ENCODE peak calls at places on chromosomes 12 and 14, in six cellular contexts. Y is NB4, H is K562, J is A549, T is HCT116, M is SK-N-SH. L is an unnamed sample.

GRCh38 chr14:21093769-21094681 is 4.4 kb downstream of the ZNF219 start:
- DNase-seq in Y (no peak), H (no peak), J (no peak), T (no peak), M (peak; percentile 71), L (no peak)

GRCh38 chr12:47378222-47378582 is 298.4 kb upstream of the AMIGO2 start:
- DNase-seq in Y (no peak), H (no peak), J (no peak), T (no peak), M (no peak), L (peak; percentile 20)

GRCh38 chr12:52637299-52637698 is 14.7 kb downstream of the KRT2 start:
- DNase-seq in Y (no peak), H (no peak), J (no peak), T (no peak), M (no peak), L (no peak)

GRCh38 chr12:124928912-124929530 is 14.6 kb upstream of the UBC start:
- DNase-seq in Y (no peak), H (peak; percentile 50), J (no peak), T (no peak), M (no peak), L (no peak)

GRCh38 chr14:61227893-61228591 is 53.1 kb downstream of the TMEM30B start:
- DNase-seq in Y (no peak), H (no peak), J (no peak), T (no peak), M (no peak), L (no peak)

GRCh38 chr12:66272650-66273049 is 29.6 kb upstream of the HELB start:
- DNase-seq in Y (no peak), H (no peak), J (no peak), T (no peak), M (no peak), L (no peak)

GRCh38 chr12:1779783-1780182 is 40.6 kb upstream of the LRTM2 start:
- DNase-seq in Y (no peak), H (no peak), J (no peak), T (no peak), M (no peak), L (peak; percentile 82)

GRCh38 chr12:88836156-88836555 is 255.9 kb upstream of the KITLG start:
- DNase-seq in Y (no peak), H (no peak), J (no peak), T (no peak), M (no peak), L (no peak)

GRCh38 chr14:55071870-55072640 is 20.6 kb downstream of the MAPK1IP1L start:
- DNase-seq in Y (no peak), H (no peak), J (no peak), T (no peak), M (no peak), L (peak; percentile 63)

GRCh38 chr14:31414190-31414833 is 6.0 kb downstream of the HEATR5A start:
- DNase-seq in Y (no peak), H (no peak), J (no peak), T (no peak), M (no peak), L (peak; percentile 58)

GRCh38 chr14:51996148-51996746 is 6.9 kb downstream of the RTRAF start:
- DNase-seq in Y (peak; percentile 16), H (no peak), J (no peak), T (no peak), M (no peak), L (peak; percentile 66)

GRCh38 chr14:51993274-51993673 is 3.9 kb downstream of the RTRAF start:
- DNase-seq in Y (peak; percentile 29), H (no peak), J (no peak), T (no peak), M (no peak), L (no peak)

GRCh38 chr14:51989293-51990234 is at the start of gene RTRAF:
- DNase-seq in Y (peak; percentile 96), H (peak; percentile 88), J (peak; percentile 79), T (peak; percentile 81), M (peak; percentile 94), L (peak; percentile 97)

GRCh38 chr14:51990488-51990887 is 1.1 kb downstream of the RTRAF start:
- DNase-seq in Y (no peak), H (no peak), J (no peak), T (no peak), M (no peak), L (no peak)
- TF ChIP-seq MAX in Y (no peak), H (no peak), J (no peak), T (no peak), M (no peak), L (no peak)

GRCh38 chr14:82999802-83000201 is 1466.1 kb upstream of the SEL1L start:
- DNase-seq in Y (peak; percentile 47), H (no peak), J (no peak), T (no peak), M (no peak), L (no peak)
- TF ChIP-seq CTCF in Y (peak; percentile 43), H (no peak), J (no peak), T (no peak), M (no peak), L (no peak)

DNA sequence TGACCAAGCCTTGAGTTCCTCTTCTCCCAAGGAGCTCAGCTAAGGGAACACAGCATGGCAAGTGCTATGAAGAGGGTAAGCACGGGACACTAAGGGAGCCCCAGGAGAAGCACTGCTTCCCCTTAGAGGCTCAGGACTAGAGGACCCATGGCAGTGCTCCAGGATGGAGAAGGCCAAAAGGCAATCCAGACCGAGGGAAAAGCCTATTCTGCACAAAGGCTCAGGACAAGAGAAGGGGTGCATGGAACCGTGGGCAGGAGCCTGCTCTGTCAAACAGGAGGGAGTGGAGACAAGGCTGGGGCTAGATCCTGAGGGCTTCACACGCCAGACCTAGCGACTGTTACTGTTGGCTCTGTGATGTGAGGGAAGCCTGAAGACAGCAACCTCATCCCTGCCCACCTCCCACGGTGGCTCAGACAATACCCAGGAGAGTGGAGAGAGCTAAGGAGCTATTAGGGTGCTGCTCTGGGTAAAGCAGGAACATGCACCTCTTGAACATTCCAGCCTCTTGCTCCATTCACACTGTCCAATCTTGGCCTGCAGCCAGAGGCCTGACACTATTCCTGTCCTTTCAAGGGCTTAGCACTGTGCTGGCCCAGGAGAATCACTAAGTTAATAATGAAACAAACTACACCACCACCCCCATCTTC is 24.2 kb downstream of the OTUB2 start:
- DNase-seq in Y (no peak), H (no peak), J (no peak), T (no peak), M (no peak), L (no peak)
- TF ChIP-seq MAX in Y (no peak), H (no peak), J (no peak), T (no peak), M (no peak), L (no peak)

DNA sequence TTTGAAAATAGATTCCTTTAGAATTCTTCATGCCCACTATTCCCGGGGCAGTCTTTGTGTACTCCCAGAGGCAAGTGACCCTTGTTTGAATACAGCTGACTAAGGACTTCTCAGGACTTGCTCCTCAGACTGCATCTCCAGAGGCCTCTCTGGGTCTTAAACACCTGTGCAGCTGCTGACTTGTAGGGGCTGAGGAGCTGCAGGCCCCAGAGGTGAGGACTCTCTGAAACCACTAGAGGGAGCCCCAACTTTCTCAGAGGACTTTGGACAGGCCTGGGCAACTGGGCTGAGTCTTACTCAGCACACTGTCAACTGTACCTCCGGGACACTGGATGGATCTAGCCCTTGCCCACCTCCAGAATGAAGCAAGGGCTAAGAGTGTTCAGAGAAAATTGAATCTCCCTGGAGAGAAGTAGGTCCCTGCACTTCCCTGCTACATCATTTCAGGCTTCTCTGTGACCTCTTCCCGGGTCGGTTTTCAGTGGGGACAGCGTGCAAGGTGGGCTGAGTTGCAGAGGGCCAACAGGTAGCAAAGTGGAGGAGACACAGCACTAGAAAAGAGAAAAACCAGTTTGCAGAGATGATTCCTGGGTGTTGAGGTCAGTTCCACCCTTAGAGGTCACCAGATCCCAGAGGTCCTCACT is 164.6 kb downstream of the TMEM117 start:
- DNase-seq in Y (peak; percentile 64), H (peak; percentile 43), J (peak; percentile 21), T (peak; percentile 60), M (peak; percentile 11), L (peak; percentile 43)
- TF ChIP-seq CTCF in Y (peak; percentile 93), H (peak; percentile 67), J (peak; percentile 38), T (peak; percentile 52), M (peak; percentile 59), L (peak; percentile 81)

GRCh38 chr12:96238336-96239031 is 44.3 kb downstream of the ELK3 start:
- DNase-seq in Y (no peak), H (no peak), J (no peak), T (no peak), M (no peak), L (no peak)

GRCh38 chr12:96236221-96236822 is 42.1 kb downstream of the ELK3 start:
- DNase-seq in Y (peak; percentile 62), H (no peak), J (no peak), T (no peak), M (no peak), L (no peak)

GRCh38 chr12:96235497-96235826 is 41.3 kb downstream of the ELK3 start:
- DNase-seq in Y (no peak), H (no peak), J (no peak), T (no peak), M (no peak), L (no peak)

GRCh38 chr12:96237035-96237434 is 42.9 kb downstream of the ELK3 start:
- DNase-seq in Y (no peak), H (no peak), J (no peak), T (no peak), M (no peak), L (no peak)

DNA sequence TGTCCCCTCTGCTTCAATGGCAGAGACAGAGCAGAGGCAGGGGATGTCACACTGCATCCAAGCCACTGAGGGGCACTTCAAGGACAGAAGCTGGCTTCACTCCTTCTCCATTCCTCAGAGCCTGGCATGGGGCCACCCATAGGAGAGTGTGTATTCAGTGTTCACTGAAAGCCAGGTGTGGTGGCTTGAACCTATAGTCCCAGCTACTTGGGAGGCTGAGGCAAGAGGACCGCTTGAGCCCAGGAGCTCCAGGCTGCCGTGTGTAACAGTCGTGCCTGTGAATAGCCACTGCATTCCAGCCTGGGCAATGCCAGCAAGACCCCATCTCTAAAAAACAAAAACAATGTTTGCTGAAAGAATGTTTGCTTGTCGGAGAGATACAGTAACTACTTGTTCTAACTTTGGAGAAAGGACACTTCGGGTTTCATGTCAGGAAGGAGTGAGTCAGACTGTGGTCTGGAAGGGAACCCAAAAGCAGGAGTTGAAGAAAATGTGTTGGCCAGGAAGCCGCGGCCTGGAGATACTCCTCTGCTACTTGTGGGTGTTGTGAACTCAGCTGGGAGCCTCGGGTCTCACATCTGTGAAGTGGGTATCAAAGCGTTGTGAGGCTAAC is 43.4 kb downstream of the ELK3 start:
- DNase-seq in Y (peak; percentile 94), H (no peak), J (no peak), T (no peak), M (no peak), L (peak; percentile 96)
- TF ChIP-seq MAX in Y (peak; percentile 20), H (no peak), J (no peak), T (no peak), M (peak; percentile 21), L (no peak)

GRCh38 chr14:93035585-93035916 is 80.2 kb downstream of the ITPK1 start:
- DNase-seq in Y (no peak), H (no peak), J (no peak), T (no peak), M (no peak), L (no peak)

GRCh38 chr14:93032301-93032929 is 83.3 kb downstream of the ITPK1 start:
- DNase-seq in Y (peak; percentile 36), H (no peak), J (no peak), T (no peak), M (no peak), L (no peak)

GRCh38 chr14:93033039-93033982 is 82.4 kb downstream of the ITPK1 start:
- DNase-seq in Y (no peak), H (no peak), J (no peak), T (no peak), M (no peak), L (no peak)

GRCh38 chr14:93034671-93034994 is 81.1 kb downstream of the ITPK1 start:
- DNase-seq in Y (no peak), H (no peak), J (no peak), T (no peak), M (no peak), L (no peak)

GRCh38 chr14:93033983-93034670 is 81.6 kb downstream of the ITPK1 start:
- DNase-seq in Y (peak; percentile 49), H (peak; percentile 62), J (no peak), T (no peak), M (peak; percentile 77), L (no peak)
- TF ChIP-seq CTCF in Y (peak; percentile 52), H (peak; percentile 46), J (peak; percentile 52), T (peak; percentile 34), M (peak; percentile 50), L (peak; percentile 60)